ENCODE peak calls at places on chromosomes 13 and 19, in four cellular contexts. U, C, I and Q are unnamed samples.

GRCh38 chr19:34337747-34338146 is 27.2 kb upstream of the GPI start:
- DNase-seq in C (no peak), U (no peak), I (no peak), Q (no peak)

GRCh38 chr19:29565171-29565570 is 39.4 kb downstream of the VSTM2B start:
- DNase-seq in C (no peak), I (no peak), U (no peak), Q (no peak)

GRCh38 chr19:51107406-51108065 is 673 bp downstream of the CTU1 start:
- DNase-seq in U (no peak), C (no peak), I (no peak), Q (no peak)

GRCh38 chr19:13163609-13164364 is 13.6 kb downstream of the IER2 start:
- DNase-seq in I (no peak), C (peak; percentile 59), U (peak; percentile 39), Q (no peak)

GRCh38 chr13:23889598-23890224 is 511 bp upstream of the MIPEP start:
- DNase-seq in U (no peak), C (no peak), I (no peak), Q (no peak)

GRCh38 chr19:11196406-11197287 is 698 bp downstream of the KANK2 start:
- DNase-seq in U (no peak), I (no peak), C (no peak), Q (no peak)

GRCh38 chr19:53101518-53101917 is 1.7 kb downstream of the ZNF160 start:
- DNase-seq in I (no peak), C (no peak), U (peak; percentile 4), Q (peak; percentile 27)

GRCh38 chr13:77674802-77675201 is 22.7 kb upstream of the SLAIN1 start:
- DNase-seq in U (no peak), I (no peak), C (no peak), Q (no peak)

GRCh38 chr19:31342926-31343325 is 6.3 kb downstream of the TSHZ3 start:
- DNase-seq in C (no peak), I (no peak), U (no peak), Q (no peak)

GRCh38 chr13:107203146-107203847 is 635.4 kb upstream of the ARGLU1 start:
- DNase-seq in I (no peak), C (no peak), U (no peak), Q (peak; percentile 7)

GRCh38 chr13:70585109-70585508 is 476.9 kb upstream of the KLHL1 start:
- DNase-seq in U (no peak), I (no peak), C (no peak), Q (no peak)

GRCh38 chr13:21297914-21298831 is 121.7 kb downstream of the MRPL57 start:
- DNase-seq in C (peak; percentile 37), U (peak; percentile 82), I (peak; percentile 79), Q (peak; percentile 77)

GRCh38 chr19:46713781-46714522 is 3.0 kb downstream of the PRKD2 start:
- DNase-seq in I (no peak), C (peak; percentile 25), U (peak; percentile 73), Q (peak; percentile 83)

GRCh38 chr13:30719521-30719914 is 15.8 kb upstream of the ALOX5AP start:
- DNase-seq in U (no peak), C (no peak), I (no peak), Q (no peak)

GRCh38 chr19:53768401-53768800 is 55.7 kb downstream of the NLRP12 start:
- DNase-seq in C (no peak), I (no peak), U (no peak), Q (no peak)

GRCh38 chr13:27406178-27406939 is 18.1 kb upstream of the GTF3A start:
- DNase-seq in I (no peak), C (no peak), U (peak; percentile 14), Q (no peak)

GRCh38 chr13:98240131-98240530 is 63.1 kb upstream of the RNF113B start:
- DNase-seq in U (no peak), I (no peak), C (no peak), Q (no peak)